ENCODE peak calls at places on chromosomes 12 and 14, in ten cellular contexts. U, V, C, E, P, X, L, N, J and M are unnamed samples.
A peak's percentile ranks its signal among the peaks of the same experiment; 100 is the strongest.

GRCh38 chr14:88868558-88869159 is 44.2 kb downstream of the TTC8 start:
- DNase-seq in U (no peak), V (no peak), C (peak; percentile 43), E (peak; percentile 32), P (no peak), X (no peak), L (no peak), N (no peak), J (no peak), M (no peak)

GRCh38 chr12:41014643-41015020 is 173.5 kb upstream of the PDZRN4 start:
- DNase-seq in U (no peak), V (no peak), C (no peak), E (peak; percentile 86), P (no peak), X (no peak), L (no peak), N (no peak), J (no peak), M (no peak)

GRCh38 chr12:95802482-95803264 is 12.1 kb upstream of the NTN4 start:
- DNase-seq in U (no peak), V (no peak), C (peak; percentile 72), E (peak; percentile 85), P (no peak), X (peak; percentile 56), L (no peak), N (no peak), J (no peak), M (peak; percentile 64)

GRCh38 chr12:11906284-11906935 is 164.3 kb upstream of the BCL2L14 start:
- DNase-seq in U (no peak), V (no peak), C (no peak), E (no peak), P (no peak), X (no peak), L (no peak), N (no peak), J (no peak), M (no peak)

GRCh38 chr12:66516133-66516532 is 162.7 kb downstream of the GRIP1 start:
- DNase-seq in U (no peak), V (no peak), C (no peak), E (no peak), P (no peak), X (no peak), L (no peak), N (no peak), J (no peak), M (no peak)

GRCh38 chr14:104889374-104889755 is 24.3 kb downstream of the CEP170B start:
- DNase-seq in U (no peak), V (peak; percentile 48), C (no peak), E (no peak), P (peak; percentile 30), X (no peak), L (no peak), N (no peak), J (no peak), M (no peak)

GRCh38 chr12:27164330-27165045 is 79.6 kb upstream of the STK38L start:
- DNase-seq in U (no peak), V (no peak), C (no peak), E (no peak), P (no peak), X (no peak), L (no peak), N (no peak), J (no peak), M (no peak)

GRCh38 chr12:65899289-65899688 is 75.0 kb downstream of the HMGA2 start:
- DNase-seq in U (no peak), V (no peak), C (no peak), E (no peak), P (no peak), X (no peak), L (no peak), N (no peak), J (no peak), M (no peak)

GRCh38 chr12:108355069-108355468 is 16.0 kb upstream of the CMKLR1 start:
- DNase-seq in U (no peak), V (no peak), C (no peak), E (no peak), P (no peak), X (no peak), L (no peak), N (no peak), J (no peak), M (no peak)

GRCh38 chr12:115583591-115583990 is 693.9 kb downstream of the MED13L start:
- DNase-seq in U (no peak), V (no peak), C (no peak), E (no peak), P (no peak), X (no peak), L (no peak), N (no peak), J (no peak), M (no peak)

GRCh38 chr12:115993715-115994114 is 283.8 kb downstream of the MED13L start:
- DNase-seq in U (no peak), V (no peak), C (peak; percentile 28), E (no peak), P (no peak), X (no peak), L (no peak), N (no peak), J (no peak), M (no peak)

GRCh38 chr12:52836042-52836466 is 1.9 kb upstream of the KRT79 start:
- DNase-seq in U (no peak), V (no peak), C (no peak), E (peak; percentile 40), P (no peak), X (no peak), L (peak; percentile 72), N (no peak), J (no peak), M (no peak)

GRCh38 chr14:100904307-100905019 is 941 bp upstream of the RTL1 start:
- DNase-seq in U (peak; percentile 34), V (peak; percentile 52), C (no peak), E (no peak), P (peak; percentile 29), X (peak; percentile 10), L (no peak), N (no peak), J (no peak), M (peak; percentile 13)

GRCh38 chr14:84750763-84751554 is 779.0 kb upstream of the FLRT2 start:
- DNase-seq in U (no peak), V (no peak), C (peak; percentile 27), E (peak; percentile 38), P (no peak), X (no peak), L (no peak), N (no peak), J (no peak), M (no peak)

GRCh38 chr12:124240493-124240892 is 54.4 kb upstream of the RFLNA start:
- DNase-seq in U (no peak), V (no peak), C (no peak), E (peak; percentile 9), P (no peak), X (no peak), L (no peak), N (no peak), J (no peak), M (peak; percentile 50)

GRCh38 chr12:132641811-132642650 is 23.5 kb downstream of the P2RX2 start:
- DNase-seq in U (no peak), V (no peak), C (no peak), E (no peak), P (peak; percentile 23), X (peak; percentile 6), L (peak; percentile 41), N (no peak), J (no peak), M (no peak)

GRCh38 chr12:132639996-132640520 is 21.5 kb downstream of the P2RX2 start:
- DNase-seq in U (no peak), V (no peak), C (no peak), E (no peak), P (no peak), X (no peak), L (peak; percentile 63), N (no peak), J (no peak), M (no peak)

GRCh38 chr12:132642846-132643835 is 24.6 kb downstream of the P2RX2 start:
- DNase-seq in U (no peak), V (no peak), C (no peak), E (no peak), P (no peak), X (no peak), L (peak; percentile 70), N (no peak), J (no peak), M (no peak)

GRCh38 chr12:132638541-132639408 is 20.2 kb downstream of the P2RX2 start:
- DNase-seq in U (no peak), V (no peak), C (peak; percentile 82), E (peak; percentile 59), P (no peak), X (no peak), L (peak; percentile 61), N (no peak), J (no peak), M (no peak)

DNA sequence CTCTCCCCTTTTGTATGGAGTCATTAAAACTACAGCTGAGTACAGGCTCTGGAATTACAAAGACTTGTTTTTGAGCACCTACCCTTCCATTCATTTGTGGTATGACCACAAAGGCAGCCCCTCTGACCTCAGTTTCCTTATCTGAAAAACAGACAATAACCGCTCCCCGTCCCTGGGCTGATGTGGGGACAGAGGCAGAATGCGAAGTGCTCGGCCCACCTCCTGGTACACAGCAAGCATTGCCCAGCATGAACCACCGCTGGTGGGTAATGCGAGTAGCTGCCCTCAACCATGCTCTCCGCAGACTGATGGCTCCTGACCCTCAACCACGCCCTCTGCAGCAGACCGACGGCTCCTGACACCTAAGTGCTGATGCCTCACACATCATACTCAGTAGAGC is 22.4 kb downstream of the P2RX2 start:
- DNase-seq in U (no peak), V (no peak), C (no peak), E (no peak), P (peak; percentile 8), X (no peak), L (no peak), N (no peak), J (no peak), M (no peak)
- H3K36me3 ChIP-seq in U (peaks cover 44% of the 10 kb centered on the region), V (peaks cover 7% of the 10 kb centered on the region), C (peaks cover 15% of the 10 kb centered on the region), E (peaks cover 13% of the 10 kb centered on the region), P (peaks cover 85% of the 10 kb centered on the region), X (peaks cover 10% of the 10 kb centered on the region), L (no peaks in the 10 kb centered on the region), N (peaks cover 8% of the 10 kb centered on the region), J (peaks cover 39% of the 10 kb centered on the region), M (no peaks in the 10 kb centered on the region)

GRCh38 chr14:77122555-77123125 is 19.0 kb downstream of the ZDHHC22 start:
- DNase-seq in U (no peak), V (no peak), C (no peak), E (no peak), P (no peak), X (no peak), L (no peak), N (no peak), J (no peak), M (no peak)
- H3K4me1 ChIP-seq in U (no peaks in the 10 kb centered on the region), V (no peaks in the 10 kb centered on the region), C (no peaks in the 10 kb centered on the region), E (peaks cover 6% of the 10 kb centered on the region), P (peaks cover 39% of the 10 kb centered on the region), X (peaks cover 30% of the 10 kb centered on the region), L (peaks cover 47% of the 10 kb centered on the region), N (peaks cover 42% of the 10 kb centered on the region), J (peaks cover 6% of the 10 kb centered on the region), M (peaks cover 20% of the 10 kb centered on the region)

GRCh38 chr12:15787801-15788200 is 1.4 kb downstream of the EPS8 start:
- DNase-seq in U (no peak), V (no peak), C (no peak), E (no peak), P (no peak), X (no peak), L (no peak), N (peak; percentile 0), J (no peak), M (no peak)
- H3K27ac ChIP-seq in U (peak overlapping the region; percentile 90), V (peak overlapping the region; percentile 94), C (peak overlapping the region; percentile 84), E (no peak overlapping the region), P (peak overlapping the region; percentile 81), X (peak overlapping the region; percentile 97), L (peak overlapping the region; percentile 84), N (no peak overlapping the region), J (peak overlapping the region; percentile 85), M (peak overlapping the region; percentile 88)

GRCh38 chr12:57165741-57166140 is 18.3 kb upstream of the LRP1-AS start:
- DNase-seq in U (no peak), V (no peak), C (no peak), E (no peak), P (no peak), X (no peak), L (no peak), N (no peak), J (no peak), M (peak; percentile 61)
- H3K36me3 ChIP-seq in U (peaks cover 93% of the 10 kb centered on the region), V (peaks cover 64% of the 10 kb centered on the region), C (peaks cover 67% of the 10 kb centered on the region), E (no peaks in the 10 kb centered on the region), P (peaks cover 93% of the 10 kb centered on the region), X (peaks cover 1% of the 10 kb centered on the region), L (no peaks in the 10 kb centered on the region), N (no peaks in the 10 kb centered on the region), J (peaks cover 82% of the 10 kb centered on the region), M (peaks cover 10% of the 10 kb centered on the region)